ENCODE peak calls at places on chromosome 15, in seven cellular contexts. One of them, this sample, is unnamed.

GRCh38 chr15:55394694-55395093 is 13.5 kb downstream of the CCPG1 start:
- DNase-seq in WTC11: no peak
- DNase-seq in endothelial cell: no peak
- DNase-seq in sciatic nerve: no peak
- DNase-seq in A172: no peak
- DNase-seq in AG10803: peak; percentile 26
- DNase-seq in fibroblast of lung: peak; percentile 17
- DNase-seq in this sample: no peak

GRCh38 chr15:28919679-28920655 is 34.2 kb downstream of the APBA2 start:
- DNase-seq in WTC11: peak; percentile 3
- DNase-seq in endothelial cell: no peak
- DNase-seq in AG10803: no peak
- DNase-seq in fibroblast of lung: no peak
- DNase-seq in sciatic nerve: no peak
- DNase-seq in A172: no peak
- DNase-seq in this sample: no peak

GRCh38 chr15:43483306-43484128 is 9.4 kb downstream of the TP53BP1 start:
- DNase-seq in WTC11: no peak
- DNase-seq in endothelial cell: no peak
- DNase-seq in fibroblast of lung: peak; percentile 57
- DNase-seq in AG10803: peak; percentile 38
- DNase-seq in sciatic nerve: no peak
- DNase-seq in A172: peak; percentile 25
- DNase-seq in this sample: no peak

GRCh38 chr15:60788514-60789091 is 309.7 kb upstream of the ICE2 start:
- DNase-seq in WTC11: no peak
- DNase-seq in fibroblast of lung: peak; percentile 46
- DNase-seq in AG10803: no peak
- DNase-seq in A172: no peak
- DNase-seq in endothelial cell: no peak
- DNase-seq in sciatic nerve: no peak
- DNase-seq in this sample: no peak

GRCh38 chr15:54312528-54312927 is 334.3 kb downstream of the UNC13C start:
- DNase-seq in endothelial cell: no peak
- DNase-seq in WTC11: no peak
- DNase-seq in fibroblast of lung: no peak
- DNase-seq in AG10803: no peak
- DNase-seq in sciatic nerve: no peak
- DNase-seq in A172: no peak
- DNase-seq in this sample: no peak

GRCh38 chr15:75929799-75930565 is 26.3 kb downstream of the FBXO22 start:
- DNase-seq in A172: no peak
- DNase-seq in WTC11: no peak
- DNase-seq in fibroblast of lung: no peak
- DNase-seq in endothelial cell: no peak
- DNase-seq in sciatic nerve: no peak
- DNase-seq in AG10803: no peak
- DNase-seq in this sample: no peak

GRCh38 chr15:39788108-39788507 is 5.5 kb upstream of the FSIP1 start:
- DNase-seq in sciatic nerve: no peak
- DNase-seq in AG10803: no peak
- DNase-seq in endothelial cell: no peak
- DNase-seq in WTC11: no peak
- DNase-seq in A172: peak; percentile 6
- DNase-seq in fibroblast of lung: peak; percentile 54
- DNase-seq in this sample: no peak

GRCh38 chr15:66842710-66843441 is 140.8 kb downstream of the SMAD6 start:
- DNase-seq in A172: peak; percentile 53
- DNase-seq in WTC11: peak; percentile 24
- DNase-seq in AG10803: peak; percentile 79
- DNase-seq in fibroblast of lung: peak; percentile 87
- DNase-seq in endothelial cell: no peak
- DNase-seq in sciatic nerve: peak; percentile 84
- DNase-seq in this sample: no peak

GRCh38 chr15:48963524-48964113 is at the start of gene SHC4:
- DNase-seq in fibroblast of lung: peak; percentile 90
- DNase-seq in endothelial cell: peak; percentile 58
- DNase-seq in AG10803: peak; percentile 70
- DNase-seq in A172: peak; percentile 76
- DNase-seq in sciatic nerve: peak; percentile 85
- DNase-seq in WTC11: peak; percentile 60
- DNase-seq in this sample: no peak

GRCh38 chr15:47333758-47334157 is 383.5 kb upstream of the SEMA6D start:
- DNase-seq in AG10803: no peak
- DNase-seq in sciatic nerve: no peak
- DNase-seq in endothelial cell: no peak
- DNase-seq in WTC11: no peak
- DNase-seq in A172: no peak
- DNase-seq in fibroblast of lung: no peak
- DNase-seq in this sample: no peak

GRCh38 chr15:72358532-72359180 is 17.2 kb downstream of the HEXA start:
- DNase-seq in A172: peak; percentile 69
- DNase-seq in AG10803: peak; percentile 86
- DNase-seq in WTC11: no peak
- DNase-seq in sciatic nerve: peak; percentile 66
- DNase-seq in fibroblast of lung: peak; percentile 69
- DNase-seq in endothelial cell: no peak
- DNase-seq in this sample: no peak

GRCh38 chr15:86620113-86620512 is 540.4 kb downstream of the AGBL1 start:
- DNase-seq in AG10803: no peak
- DNase-seq in sciatic nerve: no peak
- DNase-seq in endothelial cell: no peak
- DNase-seq in WTC11: no peak
- DNase-seq in A172: no peak
- DNase-seq in fibroblast of lung: no peak
- DNase-seq in this sample: no peak

GRCh38 chr15:62219799-62220198 is 54.7 kb upstream of the C2CD4B start:
- DNase-seq in endothelial cell: no peak
- DNase-seq in AG10803: no peak
- DNase-seq in fibroblast of lung: no peak
- DNase-seq in sciatic nerve: no peak
- DNase-seq in WTC11: no peak
- DNase-seq in A172: no peak
- DNase-seq in this sample: no peak

GRCh38 chr15:73082719-73083275 is 30.5 kb downstream of the NEO1 start:
- DNase-seq in fibroblast of lung: no peak
- DNase-seq in WTC11: no peak
- DNase-seq in AG10803: peak; percentile 4
- DNase-seq in endothelial cell: no peak
- DNase-seq in sciatic nerve: no peak
- DNase-seq in A172: no peak
- DNase-seq in this sample: no peak

GRCh38 chr15:98292442-98293240 is 332.1 kb downstream of the ARRDC4 start:
- DNase-seq in endothelial cell: peak; percentile 81
- DNase-seq in sciatic nerve: peak; percentile 66
- DNase-seq in AG10803: peak; percentile 3
- DNase-seq in A172: peak; percentile 23
- DNase-seq in fibroblast of lung: peak; percentile 12
- DNase-seq in WTC11: peak; percentile 92
- DNase-seq in this sample: no peak

GRCh38 chr15:78638658-78639314 is 2.2 kb downstream of the CHRNB4 start:
- DNase-seq in endothelial cell: peak; percentile 87
- DNase-seq in AG10803: peak; percentile 8
- DNase-seq in A172: peak; percentile 49
- DNase-seq in sciatic nerve: no peak
- DNase-seq in WTC11: peak; percentile 91
- DNase-seq in fibroblast of lung: peak; percentile 38
- DNase-seq in this sample: no peak

GRCh38 chr15:57902155-57902554 is 163.4 kb downstream of the ALDH1A2 start:
- DNase-seq in endothelial cell: no peak
- DNase-seq in A172: no peak
- DNase-seq in AG10803: no peak
- DNase-seq in WTC11: no peak
- DNase-seq in fibroblast of lung: no peak
- DNase-seq in sciatic nerve: no peak
- DNase-seq in this sample: no peak

GRCh38 chr15:73781038-73781925 is 28.1 kb upstream of the INSYN1 start:
- DNase-seq in A172: peak; percentile 39
- DNase-seq in endothelial cell: peak; percentile 19
- DNase-seq in AG10803: no peak
- DNase-seq in WTC11: no peak
- DNase-seq in sciatic nerve: no peak
- DNase-seq in fibroblast of lung: peak; percentile 4
- DNase-seq in this sample: no peak

GRCh38 chr15:90933310-90933709 is 961 bp upstream of the HDDC3 start:
- DNase-seq in A172: no peak
- DNase-seq in sciatic nerve: no peak
- DNase-seq in fibroblast of lung: no peak
- DNase-seq in WTC11: no peak
- DNase-seq in AG10803: no peak
- DNase-seq in endothelial cell: no peak
- DNase-seq in this sample: no peak

GRCh38 chr15:36831125-36831914 is 251.9 kb downstream of the CDIN1 start:
- DNase-seq in A172: peak; percentile 32
- DNase-seq in sciatic nerve: no peak
- DNase-seq in fibroblast of lung: peak; percentile 39
- DNase-seq in WTC11: no peak
- DNase-seq in endothelial cell: no peak
- DNase-seq in AG10803: peak; percentile 82
- DNase-seq in this sample: no peak

GRCh38 chr15:47212222-47213010 is 504.9 kb upstream of the SEMA6D start:
- DNase-seq in AG10803: no peak
- DNase-seq in WTC11: no peak
- DNase-seq in endothelial cell: no peak
- DNase-seq in sciatic nerve: no peak
- DNase-seq in A172: no peak
- DNase-seq in fibroblast of lung: no peak
- DNase-seq in this sample: no peak

This sample was measured in T-helper 17 cell.